ENCODE peak calls at places on chromosomes 16 and 17, in five cellular contexts. Q, P, G, L and R are unnamed samples.
A peak's percentile ranks its signal among the peaks of the same experiment; 100 is the strongest.

GRCh38 chr16:30948956-30949654 is at the start of gene ORAI3:
- DNase-seq in G (peak; percentile 73), P (no peak), Q (peak; percentile 81), L (peak; percentile 92), R (peak; percentile 61)

GRCh38 chr17:41211845-41212466 is 14.5 kb upstream of the KRTAP9-2 start:
- DNase-seq in P (peak; percentile 35), Q (peak; percentile 22), G (peak; percentile 2), L (no peak), R (peak; percentile 55)

GRCh38 chr17:6070280-6070894 is at the start of gene WSCD1:
- DNase-seq in L (no peak), G (no peak), Q (peak; percentile 54), P (no peak), R (no peak)

GRCh38 chr17:32497431-32498205 is 10.8 kb downstream of the CDK5R1 start:
- DNase-seq in P (peak; percentile 11), Q (no peak), G (peak; percentile 30), L (no peak), R (peak; percentile 55)

GRCh38 chr17:50270430-50271172 is 3.7 kb upstream of the TMEM92 start:
- DNase-seq in L (no peak), P (peak; percentile 68), Q (peak; percentile 19), G (peak; percentile 30), R (no peak)

GRCh38 chr17:7280519-7281073 is 922 bp upstream of the SLC2A4 start:
- DNase-seq in G (peak; percentile 91), L (peak; percentile 91), P (peak; percentile 35), Q (peak; percentile 91), R (peak; percentile 87)

GRCh38 chr17:52106638-52107261 is 51.8 kb downstream of the CA10 start:
- DNase-seq in G (peak; percentile 13), P (peak; percentile 5), Q (peak; percentile 33), L (no peak), R (no peak)

GRCh38 chr17:29625037-29625750 is 2.5 kb upstream of the CORO6 start:
- DNase-seq in G (peak; percentile 40), Q (no peak), L (no peak), P (peak; percentile 31), R (no peak)

GRCh38 chr17:50864747-50865059 is 1.5 kb downstream of the TOB1 start:
- DNase-seq in G (no peak), P (no peak), Q (no peak), L (no peak), R (no peak)

GRCh38 chr17:14061666-14062560 is 7.4 kb upstream of the COX10 start:
- DNase-seq in L (no peak), P (peak; percentile 88), Q (no peak), G (peak; percentile 74), R (peak; percentile 81)

GRCh38 chr17:28503420-28503819 is 2.7 kb upstream of the FOXN1 start:
- DNase-seq in P (no peak), G (no peak), L (no peak), Q (no peak), R (no peak)

GRCh38 chr17:45740553-45741330 is 43.4 kb upstream of the CRHR1 start:
- DNase-seq in P (peak; percentile 2), G (no peak), Q (no peak), L (no peak), R (peak; percentile 15)

GRCh38 chr16:85149776-85150175 is 37.5 kb upstream of the CIBAR2 start:
- DNase-seq in L (peak; percentile 79), P (no peak), Q (no peak), G (no peak), R (no peak)

GRCh38 chr17:57085448-57086068 is 512 bp downstream of the AKAP1 start:
- DNase-seq in P (no peak), G (peak; percentile 44), Q (peak; percentile 88), L (peak; percentile 84), R (no peak)

GRCh38 chr17:2954898-2955445 is 108.4 kb downstream of the OR1D5 start:
- DNase-seq in L (no peak), Q (no peak), P (peak; percentile 99), G (peak; percentile 80), R (peak; percentile 99)

GRCh38 chr17:14214271-14214670 is 22.4 kb downstream of the CDRT15 start:
- DNase-seq in G (no peak), P (no peak), Q (no peak), L (no peak), R (no peak)

GRCh38 chr16:6453742-6454141 is 878.9 kb upstream of the RBFOX1 start:
- DNase-seq in G (no peak), P (no peak), L (no peak), Q (peak; percentile 8), R (no peak)

GRCh38 chr17:1137465-1137894 is 42.3 kb downstream of the ABR start:
- DNase-seq in L (no peak), P (peak; percentile 22), Q (peak; percentile 79), G (no peak), R (no peak)

GRCh38 chr17:79290726-79291125 is 216.1 kb downstream of the ENGASE start:
- DNase-seq in Q (no peak), L (no peak), G (no peak), P (no peak), R (no peak)

GRCh38 chr16:53457670-53458069 is 23.4 kb downstream of the RBL2 start:
- DNase-seq in G (no peak), Q (peak; percentile 57), P (no peak), L (no peak), R (no peak)

GRCh38 chr17:19539841-19540311 is 6.2 kb downstream of the SLC47A1 start:
- DNase-seq in Q (no peak), P (no peak), L (no peak), G (no peak), R (no peak)

GRCh38 chr17:32335647-32336046 is 6.3 kb downstream of the C17orf75 start:
- DNase-seq in L (no peak), Q (no peak), P (peak; percentile 84), G (no peak), R (peak; percentile 91)

GRCh38 chr17:4777969-4778760 is 6.5 kb downstream of the TM4SF5 start:
- DNase-seq in Q (no peak), L (no peak), P (no peak), G (no peak), R (no peak)

GRCh38 chr17:57455063-57455914 is 199.0 kb downstream of the MSI2 start:
- DNase-seq in G (no peak), L (peak; percentile 72), P (peak; percentile 94), Q (no peak), R (no peak)

GRCh38 chr16:84988328-84989080 is 22.8 kb downstream of the ZDHHC7 start:
- DNase-seq in Q (no peak), G (no peak), L (peak; percentile 50), P (no peak), R (no peak)

GRCh38 chr17:32341141-32341856 is 674 bp downstream of the C17orf75 start:
- DNase-seq in Q (no peak), G (peak; percentile 25), P (no peak), L (no peak), R (peak; percentile 19)

GRCh38 chr17:4956493-4957061 is 5.7 kb downstream of the ENO3 start:
- DNase-seq in L (peak; percentile 75), Q (no peak), P (no peak), G (no peak), R (no peak)

GRCh38 chr16:86195863-86196630 is 297.1 kb downstream of the IRF8 start:
- DNase-seq in L (no peak), G (no peak), Q (no peak), P (no peak), R (no peak)

GRCh38 chr16:53501216-53501859 is 1.7 kb downstream of the AKTIP start:
- DNase-seq in Q (no peak), G (no peak), L (no peak), P (no peak), R (peak; percentile 56)

GRCh38 chr16:1098266-1098991 is 2.4 kb upstream of the C1QTNF8 start:
- DNase-seq in L (no peak), P (no peak), Q (no peak), G (no peak), R (no peak)

GRCh38 chr16:56513972-56514371 is 5.9 kb downstream of the BBS2 start:
- DNase-seq in Q (peak; percentile 60), P (peak; percentile 49), L (no peak), G (peak; percentile 31), R (no peak)

DNA sequence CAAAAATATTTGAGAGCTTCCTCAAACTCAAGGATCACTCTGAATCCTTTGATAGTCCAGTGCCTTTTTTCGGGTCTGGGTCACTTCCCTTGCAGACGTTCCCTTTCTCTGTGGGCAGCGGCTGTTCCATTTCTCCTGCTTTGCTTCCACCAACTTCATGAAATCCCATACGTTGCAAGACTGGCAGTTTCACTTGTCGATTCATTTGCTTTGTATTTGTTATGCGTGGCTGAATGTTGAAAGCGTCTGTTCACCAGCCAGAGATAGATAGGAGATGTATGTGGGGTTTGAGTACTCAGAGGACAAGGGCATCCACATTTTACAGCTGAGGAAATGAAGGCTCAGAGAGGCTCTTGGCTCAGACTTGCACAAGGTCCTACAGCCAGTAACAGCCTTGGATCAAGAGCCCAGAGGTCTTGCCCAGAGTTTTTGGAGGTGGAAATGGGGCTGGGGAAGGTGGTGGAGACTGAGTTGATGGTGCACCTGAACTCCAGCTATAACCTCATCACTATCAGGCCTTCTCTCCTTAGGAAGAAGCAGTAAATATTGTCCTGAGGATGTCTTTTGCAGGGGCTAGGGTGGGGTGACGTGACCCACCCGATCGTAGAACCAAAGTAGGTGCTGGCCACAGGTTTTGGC is 1.3 kb upstream of the CCDC102A start:
- DNase-seq in P (no peak), L (no peak), Q (no peak), G (no peak), R (no peak)
- H3K4me1 ChIP-seq in P (peaks cover 12% of the 10 kb centered on the region), L (peaks cover 28% of the 10 kb centered on the region), Q (peaks cover 12% of the 10 kb centered on the region), G (no peaks in the 10 kb centered on the region), R (peaks cover 9% of the 10 kb centered on the region)

DNA sequence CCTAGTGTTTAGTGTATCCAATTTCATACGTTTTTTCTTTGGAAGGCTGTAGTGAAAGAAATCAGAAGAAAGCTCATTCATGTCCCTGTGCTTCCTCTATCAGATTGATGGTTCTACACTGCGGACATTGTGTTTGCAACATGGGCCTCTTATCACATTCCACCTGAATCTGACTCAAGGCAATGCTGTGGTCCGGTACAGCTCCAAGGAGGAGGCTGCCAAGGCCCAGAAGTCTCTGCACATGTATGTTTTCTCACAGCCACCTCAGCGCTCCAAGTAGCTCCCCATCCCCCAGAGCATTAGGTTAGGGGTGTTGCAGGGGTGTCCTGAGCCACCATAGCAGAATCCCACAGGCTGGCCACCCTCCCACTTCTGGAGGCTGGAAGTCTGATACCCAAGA is 25.2 kb downstream of the TMC6 start:
- DNase-seq in L (no peak), P (no peak), Q (no peak), G (no peak), R (no peak)
- H3K27ac ChIP-seq in L (no peak overlapping the region), P (no peak overlapping the region), Q (no peak overlapping the region), G (no peak overlapping the region), R (no peak overlapping the region)

GRCh38 chr17:73215414-73215813 is 22.6 kb downstream of the COG1 start:
- DNase-seq in Q (no peak), P (no peak), L (no peak), G (no peak), R (no peak)
- TF ChIP-seq CTCF in Q (peak; percentile 12), P (no peak), L (no peak), G (peak; percentile 40), R (peak; percentile 37)

DNA sequence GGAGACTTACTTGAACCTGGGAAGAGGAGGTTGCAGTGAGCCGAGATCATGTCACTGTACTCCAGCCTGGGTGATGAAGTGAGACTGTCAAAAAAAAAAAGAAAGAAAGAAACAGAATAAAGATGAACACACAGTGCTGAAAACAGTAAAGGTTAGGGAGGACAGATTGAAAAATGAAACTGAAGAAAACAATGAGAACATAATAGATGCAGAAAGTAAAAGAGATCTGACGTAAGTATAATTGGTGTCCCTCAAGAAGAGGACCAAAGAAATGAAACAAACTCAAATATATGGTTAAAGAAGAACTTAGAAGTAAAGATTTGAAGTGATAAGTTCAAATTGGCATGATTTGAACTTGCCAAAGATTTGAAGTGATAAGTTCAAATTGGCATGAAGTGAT is 7.1 kb downstream of the DCAF7 start:
- DNase-seq in G (no peak), P (no peak), L (no peak), Q (no peak), R (no peak)
- H3K4me1 ChIP-seq in G (peaks cover 6% of the 10 kb centered on the region), P (peaks cover 3% of the 10 kb centered on the region), L (peaks cover 9% of the 10 kb centered on the region), Q (peaks cover 11% of the 10 kb centered on the region), R (peaks cover 6% of the 10 kb centered on the region)

GRCh38 chr17:69430488-69430887 is 16.0 kb downstream of the MAP2K6 start:
- DNase-seq in P (no peak), L (no peak), G (no peak), Q (no peak), R (peak; percentile 95)
- H3K27ac ChIP-seq in P (no peak overlapping the region), L (peak overlapping the region; percentile 34), G (no peak overlapping the region), Q (peak overlapping the region; percentile 25), R (peak overlapping the region; percentile 79)